ENCODE peak calls at places on chromosomes 5 and 9, in four cellular contexts. N, S, E and B are unnamed samples.

GRCh38 chr5:156481741-156482140 is 154.8 kb downstream of the SGCD start:
- DNase-seq in S (no peak), E (no peak), N (no peak), B (no peak)

GRCh38 chr9:91285729-91286353 is 75.9 kb downstream of the AUH start:
- DNase-seq in S (no peak), N (no peak), E (no peak), B (peak; percentile 77)

GRCh38 chr5:157603333-157604190 is 28.0 kb upstream of the ADAM19 start:
- DNase-seq in S (no peak), N (peak; percentile 18), E (no peak), B (peak; percentile 50)

GRCh38 chr9:6771722-6772121 is 13.9 kb downstream of the KDM4C start:
- DNase-seq in N (no peak), E (no peak), S (no peak), B (no peak)

GRCh38 chr5:87121315-87122170 is 146.1 kb upstream of the RASA1 start:
- DNase-seq in N (peak; percentile 16), S (no peak), E (peak; percentile 75), B (peak; percentile 89)

GRCh38 chr5:55004728-55005127 is 19.3 kb upstream of the GZMK start:
- DNase-seq in S (no peak), E (no peak), N (no peak), B (peak; percentile 67)

GRCh38 chr5:68049053-68049713 is 166.4 kb upstream of the PIK3R1 start:
- DNase-seq in S (no peak), N (no peak), E (no peak), B (no peak)

GRCh38 chr5:143151056-143151455 is 252.4 kb downstream of the NR3C1 start:
- DNase-seq in N (no peak), E (no peak), S (no peak), B (no peak)

GRCh38 chr5:146828385-146828784 is 50.2 kb downstream of the PPP2R2B start:
- DNase-seq in E (no peak), N (no peak), S (no peak), B (no peak)

GRCh38 chr5:41408676-41409443 is 101.5 kb downstream of the PLCXD3 start:
- DNase-seq in N (no peak), E (no peak), S (no peak), B (no peak)

GRCh38 chr5:138466900-138467710 is 1.8 kb downstream of the EGR1 start:
- DNase-seq in E (no peak), N (no peak), S (no peak), B (peak; percentile 1)

GRCh38 chr5:5139358-5140050 is 626 bp upstream of the ADAMTS16 start:
- DNase-seq in S (no peak), E (no peak), N (no peak), B (no peak)

GRCh38 chr9:31519011-31519410 is 865.4 kb upstream of the ACO1 start:
- DNase-seq in N (peak; percentile 5), S (no peak), E (peak; percentile 21), B (no peak)

GRCh38 chr5:82619097-82619496 is 340.9 kb upstream of the RPS23 start:
- DNase-seq in N (no peak), S (no peak), E (no peak), B (no peak)

GRCh38 chr5:164012376-164012775 is 507.0 kb downstream of the MAT2B start:
- DNase-seq in E (no peak), S (no peak), N (no peak), B (peak; percentile 17)

GRCh38 chr9:5851445-5851844 is 18.5 kb upstream of the ERMP1 start:
- DNase-seq in S (no peak), N (no peak), E (peak; percentile 90), B (peak; percentile 32)

GRCh38 chr9:121217609-121218292 is 16.1 kb upstream of the RAB14 start:
- DNase-seq in N (no peak), E (peak; percentile 50), S (peak; percentile 25), B (no peak)
- H3K4me3 ChIP-seq in N (no peak overlapping the region), E (no peak overlapping the region), S (no peak overlapping the region), B (no peak overlapping the region)

GRCh38 chr5:135129307-135129706 is 95.3 kb upstream of the PITX1 start:
- DNase-seq in N (no peak), E (no peak), S (no peak), B (no peak)

GRCh38 chr5:135133698-135134515 is 99.9 kb upstream of the PITX1 start:
- DNase-seq in N (peak; percentile 72), S (peak; percentile 97), E (no peak), B (no peak)

GRCh38 chr5:135130526-135131215 is 96.6 kb upstream of the PITX1 start:
- DNase-seq in E (no peak), S (no peak), N (no peak), B (no peak)

GRCh38 chr5:135133181-135133580 is 99.2 kb upstream of the PITX1 start:
- DNase-seq in N (no peak), E (no peak), S (no peak), B (no peak)

GRCh38 chr5:135131801-135132675 is 98.0 kb upstream of the PITX1 start:
- DNase-seq in S (no peak), E (no peak), N (no peak), B (no peak)
- TF ChIP-seq MYC in S (no peak), E (no peak), N (no peak), B (no peak)

GRCh38 chr9:12775373-12775962 is 648 bp downstream of the LURAP1L start:
- DNase-seq in E (no peak), S (peak; percentile 3), N (no peak), B (no peak)

GRCh38 chr9:12777149-12778010 is 2.6 kb downstream of the LURAP1L start:
- DNase-seq in N (no peak), S (no peak), E (no peak), B (no peak)

GRCh38 chr9:12776775-12777055 is 1.9 kb downstream of the LURAP1L start:
- DNase-seq in S (no peak), E (no peak), N (no peak), B (no peak)

GRCh38 chr9:12774861-12775367 is at the start of gene LURAP1L:
- DNase-seq in N (peak; percentile 70), E (no peak), S (no peak), B (peak; percentile 73)

GRCh38 chr9:12775963-12776774 is 1.3 kb downstream of the LURAP1L start:
- DNase-seq in N (peak; percentile 88), S (peak; percentile 10), E (no peak), B (peak; percentile 83)
- H3K9ac ChIP-seq in N (peak overlapping the region; percentile 86), S (no peak overlapping the region), E (no peak overlapping the region), B (peak overlapping the region; percentile 80)

GRCh38 chr9:4762108-4762888 is 21.3 kb upstream of the AK3 start:
- DNase-seq in E (peak; percentile 81), N (peak; percentile 72), S (peak; percentile 25), B (peak; percentile 76)
- H3K4me3 ChIP-seq in E (peak overlapping the region; percentile 56), N (peak overlapping the region; percentile 21), S (peak overlapping the region; percentile 7), B (no peak overlapping the region)